ENCODE peak calls at places on chromosomes 7 and 10, in four cellular contexts. X is type B pancreatic cell, P is suprapubic skin, B is bronchial epithelial cell. D is an unnamed sample.

GRCh38 chr10:30725661-30726060 is 96.1 kb upstream of the LYZL2 start:
- DNase-seq in B (no peak), P (no peak), X (no peak), D (no peak)

GRCh38 chr10:60203993-60204618 is 185.6 kb downstream of the ANK3 start:
- DNase-seq in B (peak), P (no peak), X (no peak), D (peak)

GRCh38 chr7:3027005-3027404 is 16.7 kb downstream of the CARD11 start:
- DNase-seq in X (no peak), P (no peak), B (no peak), D (no peak)

GRCh38 chr7:73909051-73909941 is 48.3 kb downstream of the TMEM270 start:
- DNase-seq in P (peak), X (no peak), B (no peak), D (no peak)

GRCh38 chr7:99806839-99807478 is 20.9 kb upstream of the CYP3A43 start:
- DNase-seq in P (no peak), B (no peak), X (no peak), D (no peak)

GRCh38 chr7:84188811-84189405 is 5.7 kb downstream of the SEMA3A start:
- DNase-seq in B (peak), X (no peak), P (no peak), D (no peak)

GRCh38 chr10:15990523-15991129 is 130.3 kb upstream of the MINDY3 start:
- DNase-seq in X (no peak), B (no peak), P (no peak), D (no peak)

GRCh38 chr7:149496642-149497391 is 792 bp downstream of the ZNF746 start:
- DNase-seq in P (peak), B (peak), X (no peak), D (peak)

GRCh38 chr7:76262683-76263402 is 39.6 kb upstream of the HSPB1 start:
- DNase-seq in P (no peak), B (peak), X (no peak), D (peak)

GRCh38 chr7:137685439-137686164 is 161.2 kb downstream of the DGKI start:
- DNase-seq in P (no peak), X (no peak), B (no peak), D (no peak)

GRCh38 chr7:28556671-28557070 is 144.4 kb downstream of the CREB5 start:
- DNase-seq in P (no peak), B (no peak), X (no peak), D (no peak)

DNA sequence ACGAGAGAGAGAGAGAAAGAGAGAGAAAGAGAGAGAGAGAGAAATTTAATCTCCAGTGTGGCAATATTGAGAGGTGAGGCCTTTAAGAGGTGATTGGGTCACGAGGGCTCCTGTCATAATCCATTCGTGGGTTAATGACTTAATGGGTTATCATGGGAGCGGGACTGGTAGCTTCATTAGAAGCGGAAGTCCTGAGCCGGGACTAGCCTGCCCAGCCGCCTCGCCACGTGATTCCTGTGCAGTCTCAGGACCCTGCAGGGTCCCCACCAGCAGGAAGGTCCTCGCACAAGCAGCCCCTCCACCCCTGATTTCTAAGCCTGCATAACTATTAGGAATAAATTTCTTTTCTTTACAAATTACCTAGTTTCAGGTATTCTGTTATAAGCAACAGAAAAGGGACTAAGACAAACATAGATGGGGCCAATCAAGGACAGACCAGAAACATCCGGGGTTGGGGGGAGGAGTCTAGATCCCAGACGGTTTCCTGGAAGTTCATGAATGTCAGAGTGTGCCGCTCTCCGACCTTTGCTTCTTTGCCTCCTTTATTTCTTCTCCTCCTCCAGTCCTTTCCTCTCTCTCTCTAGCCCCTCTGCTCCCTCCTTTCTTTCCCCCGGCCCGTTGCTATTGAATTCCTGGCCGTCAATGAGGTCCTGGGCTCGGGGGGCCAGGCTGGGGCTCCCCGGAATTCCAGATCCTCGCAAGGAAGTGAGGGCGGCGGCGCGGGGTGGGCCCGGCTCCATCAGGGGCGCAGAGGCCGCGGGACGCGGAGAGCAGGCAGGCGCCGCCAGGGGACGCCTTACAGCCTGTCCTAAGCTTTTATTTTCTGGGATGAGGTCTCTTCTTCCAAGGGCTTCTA is 146.8 kb downstream of the CYP26A1 start:
- DNase-seq in B (no peak), X (no peak), P (no peak), D (no peak)
- TF ChIP-seq CTCF in B (no peak), X (no peak), P (no peak), D (no peak)

DNA sequence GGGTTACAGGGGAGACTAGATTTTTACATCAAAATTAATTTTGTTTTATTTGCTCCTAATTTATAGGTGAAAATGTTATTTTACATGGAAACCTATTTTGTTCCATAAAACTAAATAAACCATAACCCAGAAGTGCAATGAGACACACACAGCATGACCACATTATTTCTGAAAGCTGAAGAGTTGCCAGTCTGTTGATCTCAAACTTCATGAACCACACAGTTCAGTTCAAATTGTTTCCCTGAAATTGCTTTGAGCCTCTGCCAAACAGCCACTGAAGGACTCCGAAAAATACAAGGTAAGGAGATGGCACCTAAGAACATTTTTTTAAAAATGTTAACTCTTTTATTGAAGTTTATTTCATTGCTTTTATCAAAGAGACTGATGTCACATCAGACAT is 25.0 kb upstream of the ITGB8 start:
- DNase-seq in X (no peak), P (no peak), B (no peak), D (no peak)
- TF ChIP-seq CTCF in X (no peak), P (no peak), B (no peak), D (no peak)

GRCh38 chr10:128186959-128187787 is 61.0 kb upstream of the MKI67 start:
- DNase-seq in B (no peak), X (no peak), P (no peak), D (no peak)
- TF ChIP-seq CTCF in B (no peak), X (no peak), P (no peak), D (no peak)

DNA sequence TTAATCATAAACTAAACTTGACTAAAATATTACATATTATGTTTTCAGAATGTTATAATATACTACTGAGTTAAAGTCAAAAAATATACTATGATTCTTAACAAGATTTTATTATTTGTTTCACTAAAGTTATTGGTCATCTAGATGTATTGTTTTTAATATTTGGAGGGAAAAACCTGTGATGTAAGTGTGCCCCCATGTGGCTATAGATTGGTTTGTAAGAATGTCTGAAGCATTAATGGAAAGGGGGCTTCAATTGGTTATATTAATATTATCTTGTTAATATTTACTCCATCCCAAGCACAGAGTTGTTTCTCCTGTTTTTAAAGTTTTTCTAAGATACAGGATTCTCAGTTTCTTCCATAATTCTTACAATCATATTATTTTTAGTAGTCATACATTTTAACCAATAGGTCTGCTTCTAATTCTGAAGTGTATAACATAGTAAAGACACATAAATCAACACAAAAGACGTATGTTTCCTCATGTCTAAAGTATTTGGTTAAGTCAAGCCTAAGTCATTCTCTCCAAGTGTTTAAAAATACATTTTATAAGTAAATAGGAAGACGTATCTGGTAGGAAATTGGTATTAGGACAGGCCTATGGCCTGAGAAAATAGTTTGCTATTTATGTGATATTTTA is 58.0 kb downstream of the GNAT3 start:
- DNase-seq in P (no peak), X (no peak), B (peak), D (no peak)
- TF ChIP-seq CTCF in P (peak), X (peak), B (no peak), D (peak)

GRCh38 chr7:107661081-107661864 is 645 bp downstream of the SLC26A4 start:
- DNase-seq in X (no peak), B (peak), P (peak), D (no peak)
- TF ChIP-seq CTCF in X (no peak), B (peak), P (no peak), D (peak)

DNA sequence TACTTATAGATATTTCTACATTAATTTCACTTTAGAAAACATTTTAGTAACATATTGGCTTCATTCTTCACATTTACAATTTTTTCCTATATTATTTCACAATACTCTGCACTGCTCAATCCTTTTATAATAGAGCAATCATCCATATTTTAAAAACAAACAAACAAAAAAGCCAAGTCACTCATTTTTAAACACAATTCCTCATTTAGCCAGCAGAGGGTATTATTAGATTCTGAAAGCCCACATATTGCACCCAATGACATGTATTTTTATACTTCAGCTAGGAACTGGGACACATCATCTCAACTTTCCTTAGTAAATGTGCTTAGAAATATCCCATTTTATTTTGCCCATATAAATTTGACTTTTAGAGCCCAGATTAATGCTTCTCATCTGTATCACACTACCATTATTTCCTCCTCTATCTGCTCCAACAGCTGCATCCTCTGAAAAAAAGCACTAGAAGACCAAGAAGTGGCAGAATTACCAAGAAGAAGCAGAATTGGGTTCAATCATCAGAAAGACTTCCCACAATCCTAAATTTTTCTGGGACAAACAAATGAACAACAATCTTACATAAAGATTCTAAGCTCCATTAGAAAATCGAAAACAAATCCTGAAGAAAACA is 29.5 kb downstream of the CTNNA3 start:
- DNase-seq in X (no peak), P (no peak), B (peak), D (no peak)
- TF ChIP-seq CTCF in X (peak), P (no peak), B (peak), D (peak)

GRCh38 chr7:67738-68395 is 124.5 kb upstream of the FAM20C start:
- DNase-seq in X (no peak), B (peak), P (peak), D (no peak)
- TF ChIP-seq CTCF in X (no peak), B (peak), P (no peak), D (no peak)

D was measured in AG09319.